ENCODE peak calls at places on chromosomes 13 and 19, in six cellular contexts. One of them, this sample, is unnamed.

GRCh38 chr13:65843314-65843731 is 1386.8 kb downstream of the PCDH9 start:
- DNase-seq in fibroblast of mammary gland: no peak
- DNase-seq in heart right ventricle: no peak
- DNase-seq in choroid plexus epithelial cell: no peak
- DNase-seq in kidney: peak; percentile 57
- DNase-seq in astrocyte of the cerebellum: no peak
- DNase-seq in this sample: no peak

GRCh38 chr13:82294226-82294625 is 1588.0 kb downstream of the SLITRK1 start:
- DNase-seq in astrocyte of the cerebellum: no peak
- DNase-seq in kidney: no peak
- DNase-seq in heart right ventricle: no peak
- DNase-seq in fibroblast of mammary gland: no peak
- DNase-seq in choroid plexus epithelial cell: no peak
- DNase-seq in this sample: no peak

GRCh38 chr13:29498426-29499040 is 97.0 kb downstream of the SLC7A1 start:
- DNase-seq in fibroblast of mammary gland: no peak
- DNase-seq in choroid plexus epithelial cell: no peak
- DNase-seq in heart right ventricle: no peak
- DNase-seq in astrocyte of the cerebellum: no peak
- DNase-seq in kidney: no peak
- DNase-seq in this sample: no peak

GRCh38 chr19:18173572-18174294 is at the start of gene IFI30:
- DNase-seq in kidney: peak; percentile 95
- DNase-seq in fibroblast of mammary gland: peak; percentile 25
- DNase-seq in astrocyte of the cerebellum: no peak
- DNase-seq in heart right ventricle: peak; percentile 65
- DNase-seq in choroid plexus epithelial cell: peak; percentile 25
- DNase-seq in this sample: peak; percentile 72

GRCh38 chr13:85413664-85414063 is 385.6 kb downstream of the SLITRK6 start:
- DNase-seq in heart right ventricle: no peak
- DNase-seq in kidney: no peak
- DNase-seq in fibroblast of mammary gland: no peak
- DNase-seq in choroid plexus epithelial cell: no peak
- DNase-seq in astrocyte of the cerebellum: no peak
- DNase-seq in this sample: no peak

GRCh38 chr19:6378036-6378435 is 2.3 kb upstream of the PSPN start:
- DNase-seq in choroid plexus epithelial cell: peak; percentile 60
- DNase-seq in fibroblast of mammary gland: no peak
- DNase-seq in heart right ventricle: no peak
- DNase-seq in kidney: peak; percentile 88
- DNase-seq in astrocyte of the cerebellum: peak; percentile 18
- DNase-seq in this sample: no peak

GRCh38 chr13:80473695-80474094 is 132.8 kb upstream of the SPRY2 start:
- DNase-seq in fibroblast of mammary gland: peak; percentile 87
- DNase-seq in astrocyte of the cerebellum: no peak
- DNase-seq in heart right ventricle: no peak
- DNase-seq in choroid plexus epithelial cell: peak; percentile 90
- DNase-seq in kidney: no peak
- DNase-seq in this sample: peak; percentile 87

GRCh38 chr13:71477735-71478134 is 389.3 kb downstream of the DACH1 start:
- DNase-seq in kidney: no peak
- DNase-seq in fibroblast of mammary gland: no peak
- DNase-seq in astrocyte of the cerebellum: no peak
- DNase-seq in heart right ventricle: no peak
- DNase-seq in choroid plexus epithelial cell: peak; percentile 23
- DNase-seq in this sample: peak; percentile 8

GRCh38 chr13:20174656-20175405 is 14.0 kb upstream of the GJA3 start:
- DNase-seq in heart right ventricle: peak; percentile 52
- DNase-seq in choroid plexus epithelial cell: peak; percentile 86
- DNase-seq in kidney: peak; percentile 94
- DNase-seq in astrocyte of the cerebellum: peak; percentile 68
- DNase-seq in fibroblast of mammary gland: peak; percentile 98
- DNase-seq in this sample: peak; percentile 97

GRCh38 chr19:13051581-13052165 is 51.0 kb downstream of the LYL1 start:
- DNase-seq in astrocyte of the cerebellum: no peak
- DNase-seq in kidney: peak; percentile 91
- DNase-seq in heart right ventricle: no peak
- DNase-seq in choroid plexus epithelial cell: peak; percentile 48
- DNase-seq in fibroblast of mammary gland: no peak
- DNase-seq in this sample: peak; percentile 63

GRCh38 chr19:10112895-10113591 is 1.6 kb downstream of the P2RY11 start:
- DNase-seq in heart right ventricle: no peak
- DNase-seq in choroid plexus epithelial cell: peak; percentile 44
- DNase-seq in fibroblast of mammary gland: peak; percentile 50
- DNase-seq in astrocyte of the cerebellum: no peak
- DNase-seq in kidney: peak; percentile 80
- DNase-seq in this sample: peak; percentile 68
- TF ChIP-seq CTCF in heart right ventricle: peak; percentile 14
- TF ChIP-seq CTCF in choroid plexus epithelial cell: peak; percentile 78
- TF ChIP-seq CTCF in fibroblast of mammary gland: peak; percentile 62
- TF ChIP-seq CTCF in astrocyte of the cerebellum: peak; percentile 68
- TF ChIP-seq CTCF in kidney: peak; percentile 23
- TF ChIP-seq CTCF in this sample: peak; percentile 68

GRCh38 chr13:112709825-112710783 is 20.3 kb downstream of the ATP11A start:
- DNase-seq in heart right ventricle: no peak
- DNase-seq in choroid plexus epithelial cell: no peak
- DNase-seq in kidney: peak; percentile 64
- DNase-seq in fibroblast of mammary gland: no peak
- DNase-seq in astrocyte of the cerebellum: no peak
- DNase-seq in this sample: no peak

GRCh38 chr13:112713517-112714253 is 23.8 kb downstream of the ATP11A start:
- DNase-seq in heart right ventricle: no peak
- DNase-seq in choroid plexus epithelial cell: no peak
- DNase-seq in fibroblast of mammary gland: no peak
- DNase-seq in kidney: peak; percentile 57
- DNase-seq in astrocyte of the cerebellum: no peak
- DNase-seq in this sample: no peak

GRCh38 chr13:112710855-112711527 is 21.2 kb downstream of the ATP11A start:
- DNase-seq in heart right ventricle: no peak
- DNase-seq in choroid plexus epithelial cell: no peak
- DNase-seq in astrocyte of the cerebellum: no peak
- DNase-seq in fibroblast of mammary gland: no peak
- DNase-seq in kidney: peak; percentile 53
- DNase-seq in this sample: no peak

GRCh38 chr13:112712451-112712881 is 22.6 kb downstream of the ATP11A start:
- DNase-seq in heart right ventricle: no peak
- DNase-seq in fibroblast of mammary gland: no peak
- DNase-seq in choroid plexus epithelial cell: no peak
- DNase-seq in kidney: peak; percentile 77
- DNase-seq in astrocyte of the cerebellum: no peak
- DNase-seq in this sample: no peak

DNA sequence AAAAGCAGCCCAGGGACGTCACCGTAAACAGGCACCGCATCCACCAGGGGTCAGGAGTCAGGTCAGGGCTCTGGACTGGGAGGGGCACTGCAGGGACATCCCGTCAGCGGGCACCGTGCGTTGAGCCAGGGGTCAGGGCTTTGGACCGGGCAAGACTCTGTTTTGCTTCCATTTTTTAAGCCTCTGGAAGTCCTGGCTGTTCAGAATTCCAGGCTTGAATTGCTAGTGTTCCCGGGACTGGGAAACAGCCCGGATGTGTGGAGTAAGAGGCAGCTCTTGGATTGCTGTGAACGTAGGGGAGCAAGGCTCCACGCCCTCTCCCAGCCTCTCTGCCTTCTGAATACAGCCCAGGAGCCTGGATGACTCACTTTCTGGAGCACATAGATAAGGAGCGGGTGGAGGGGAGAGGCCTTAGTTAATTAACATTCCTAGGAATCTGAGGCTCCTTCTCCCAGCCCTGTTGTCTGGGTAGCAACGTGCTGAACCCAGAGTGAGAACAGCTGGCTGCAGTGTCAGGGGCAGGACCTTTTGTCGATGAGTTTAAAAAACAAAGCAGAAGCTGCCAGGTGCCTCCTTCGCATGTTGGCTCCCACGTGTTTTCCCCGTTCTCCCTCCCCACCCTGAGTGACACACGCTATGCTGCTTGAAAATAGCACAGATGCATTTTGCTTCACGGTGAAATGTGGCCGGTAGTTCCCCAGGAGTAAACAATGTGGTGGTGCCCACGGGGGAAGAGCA is 21.9 kb downstream of the ATP11A start:
- DNase-seq in kidney: peak; percentile 92
- DNase-seq in fibroblast of mammary gland: peak; percentile 97
- DNase-seq in choroid plexus epithelial cell: peak; percentile 87
- DNase-seq in astrocyte of the cerebellum: peak; percentile 83
- DNase-seq in heart right ventricle: peak; percentile 88
- DNase-seq in this sample: peak; percentile 94
- TF ChIP-seq CTCF in kidney: no peak
- TF ChIP-seq CTCF in fibroblast of mammary gland: peak; percentile 29
- TF ChIP-seq CTCF in choroid plexus epithelial cell: no peak
- TF ChIP-seq CTCF in astrocyte of the cerebellum: peak; percentile 6
- TF ChIP-seq CTCF in heart right ventricle: no peak
- TF ChIP-seq CTCF in this sample: peak; percentile 44

GRCh38 chr13:36509369-36509768 is 77.1 kb downstream of the CCNA1 start:
- DNase-seq in kidney: no peak
- DNase-seq in fibroblast of mammary gland: no peak
- DNase-seq in astrocyte of the cerebellum: no peak
- DNase-seq in choroid plexus epithelial cell: no peak
- DNase-seq in heart right ventricle: no peak
- DNase-seq in this sample: no peak
- TF ChIP-seq CTCF in kidney: no peak
- TF ChIP-seq CTCF in fibroblast of mammary gland: no peak
- TF ChIP-seq CTCF in astrocyte of the cerebellum: peak; percentile 19
- TF ChIP-seq CTCF in choroid plexus epithelial cell: peak; percentile 21
- TF ChIP-seq CTCF in heart right ventricle: no peak
- TF ChIP-seq CTCF in this sample: no peak

DNA sequence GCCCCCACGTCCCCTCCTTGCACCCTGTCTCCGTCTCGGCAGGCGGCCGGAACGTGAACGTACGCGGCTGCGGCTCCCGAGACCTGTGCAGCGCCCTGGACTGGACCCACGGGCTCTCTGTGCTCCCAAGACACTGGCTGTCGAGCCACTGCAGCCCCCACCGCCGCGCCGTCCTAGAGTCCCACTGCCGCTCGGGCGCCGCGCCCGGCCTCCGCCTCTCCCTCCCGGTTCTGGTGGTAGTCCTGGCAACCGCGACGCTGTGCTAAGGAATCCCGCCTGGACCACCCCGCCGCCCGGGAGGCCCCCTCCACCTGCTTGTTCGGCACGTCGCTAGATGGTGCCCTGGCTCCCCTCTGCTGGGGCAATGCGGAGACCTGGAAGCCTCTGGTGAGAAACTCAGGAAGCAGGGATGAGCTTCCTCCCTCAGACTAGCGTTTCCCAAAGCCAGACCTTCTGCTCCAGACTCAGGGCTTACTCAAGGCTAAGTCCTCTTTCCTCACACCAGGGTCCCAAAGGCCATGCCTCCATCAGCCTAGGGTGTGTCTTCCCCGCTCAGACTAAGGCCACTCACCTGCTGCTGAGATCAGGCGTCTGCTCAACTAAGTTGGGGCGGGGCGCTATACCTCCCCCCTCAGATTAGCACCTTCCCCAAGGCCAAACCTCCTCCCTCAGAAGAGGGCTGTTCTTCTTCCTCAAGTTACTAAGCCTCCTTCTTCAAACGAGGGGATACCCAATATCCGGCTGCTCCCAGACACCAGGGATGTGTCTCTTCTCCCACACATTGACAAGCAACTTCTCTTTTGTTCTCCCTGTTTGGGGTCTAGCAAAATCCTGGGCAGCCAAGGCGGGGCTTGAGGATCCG is 16.1 kb upstream of the IRGC start:
- DNase-seq in choroid plexus epithelial cell: peak; percentile 34
- DNase-seq in kidney: peak; percentile 76
- DNase-seq in fibroblast of mammary gland: peak; percentile 40
- DNase-seq in astrocyte of the cerebellum: no peak
- DNase-seq in heart right ventricle: peak; percentile 31
- DNase-seq in this sample: no peak
- TF ChIP-seq CTCF in choroid plexus epithelial cell: peak; percentile 18
- TF ChIP-seq CTCF in kidney: no peak
- TF ChIP-seq CTCF in fibroblast of mammary gland: no peak
- TF ChIP-seq CTCF in astrocyte of the cerebellum: peak; percentile 20
- TF ChIP-seq CTCF in heart right ventricle: no peak
- TF ChIP-seq CTCF in this sample: no peak

DNA sequence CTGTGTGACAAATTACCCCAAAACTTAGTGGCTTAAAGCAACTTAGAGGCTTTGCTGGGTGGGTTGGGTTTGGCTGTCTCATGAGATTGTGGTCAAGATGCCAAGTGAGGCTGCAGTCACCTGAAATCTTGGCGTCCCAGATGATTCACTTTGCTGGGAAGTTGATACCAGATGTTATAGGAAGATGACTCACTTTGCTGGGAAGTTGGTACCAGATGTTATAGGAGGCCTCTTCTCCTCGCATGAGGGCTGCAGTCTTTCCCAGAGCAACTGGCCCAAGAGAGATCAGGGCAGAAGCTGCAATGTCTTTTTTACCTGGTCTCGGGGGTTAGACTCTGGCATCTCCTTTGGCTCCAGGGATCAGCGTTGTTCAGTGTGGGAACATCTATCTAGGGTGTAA is 16.8 kb downstream of the TEX29 start:
- DNase-seq in heart right ventricle: peak; percentile 0
- DNase-seq in choroid plexus epithelial cell: peak; percentile 80
- DNase-seq in kidney: no peak
- DNase-seq in astrocyte of the cerebellum: peak; percentile 47
- DNase-seq in fibroblast of mammary gland: peak; percentile 99
- DNase-seq in this sample: peak; percentile 75
- TF ChIP-seq CTCF in heart right ventricle: no peak
- TF ChIP-seq CTCF in choroid plexus epithelial cell: no peak
- TF ChIP-seq CTCF in kidney: no peak
- TF ChIP-seq CTCF in astrocyte of the cerebellum: no peak
- TF ChIP-seq CTCF in fibroblast of mammary gland: no peak
- TF ChIP-seq CTCF in this sample: no peak

This sample was measured in MCF 10A.